ENCODE peak calls at places on chromosomes 16 and 17, in four cellular contexts. Z is HCT116, L is HepG2, H is H1. C is an unnamed sample.

GRCh38 chr16:81251871-81252270 is 13.4 kb downstream of the BCO1 start:
- DNase-seq in Z (no peak), L (no peak), H (no peak), C (no peak)

GRCh38 chr17:9074106-9074505 is 52.8 kb downstream of the NTN1 start:
- DNase-seq in Z (peak; percentile 4), L (no peak), H (no peak), C (no peak)

GRCh38 chr17:60102632-60103047 is 23.9 kb upstream of the HEATR6 start:
- DNase-seq in Z (no peak), L (no peak), H (no peak), C (no peak)

GRCh38 chr17:3935825-3936355 is 19.6 kb upstream of the P2RX1 start:
- DNase-seq in Z (no peak), L (no peak), H (no peak), C (no peak)

GRCh38 chr17:74798239-74798707 is 22.1 kb upstream of the NAT9 start:
- DNase-seq in Z (no peak), L (no peak), H (no peak), C (no peak)

GRCh38 chr16:13936596-13937081 is 16.7 kb downstream of the ERCC4 start:
- DNase-seq in Z (no peak), L (peak; percentile 36), H (no peak), C (no peak)

GRCh38 chr17:51298508-51299371 is 38.4 kb downstream of the UTP18 start:
- DNase-seq in Z (peak; percentile 51), L (peak; percentile 76), H (no peak), C (peak; percentile 60)

GRCh38 chr17:77634710-77635109 is 323.8 kb upstream of the TNRC6C start:
- DNase-seq in Z (no peak), L (no peak), H (no peak), C (no peak)

GRCh38 chr16:73713817-73714495 is 582.7 kb upstream of the PSMD7 start:
- DNase-seq in Z (peak; percentile 27), L (peak; percentile 42), H (no peak), C (peak; percentile 21)

GRCh38 chr17:8922451-8922850 is 43.1 kb downstream of the PIK3R5 start:
- DNase-seq in Z (no peak), L (no peak), H (no peak), C (no peak)

GRCh38 chr17:36008998-36009665 is 7.8 kb upstream of the CCL15 start:
- DNase-seq in Z (no peak), L (peak; percentile 48), H (no peak), C (peak; percentile 72)

GRCh38 chr17:72222571-72222970 is 101.8 kb downstream of the SOX9 start:
- DNase-seq in Z (no peak), L (no peak), H (no peak), C (no peak)

GRCh38 chr17:82678265-82678891 is 20.1 kb downstream of the RAB40B start:
- DNase-seq in Z (no peak), L (no peak), H (no peak), C (no peak)

GRCh38 chr16:66480265-66481080 is 53.4 kb downstream of the BEAN1 start:
- DNase-seq in Z (no peak), L (peak; percentile 20), H (no peak), C (no peak)

GRCh38 chr17:50474523-50474922 is 4.1 kb upstream of the RSAD1 start:
- DNase-seq in Z (no peak), L (no peak), H (no peak), C (no peak)

GRCh38 chr17:45338996-45339535 is 22.2 kb upstream of the MAP3K14 start:
- DNase-seq in Z (no peak), L (no peak), H (no peak), C (no peak)

GRCh38 chr16:7270823-7271222 is 61.8 kb upstream of the RBFOX1 start:
- DNase-seq in Z (no peak), L (no peak), H (no peak), C (no peak)

GRCh38 chr16:81798311-81799137 is 19.4 kb downstream of the PLCG2 start:
- DNase-seq in Z (no peak), L (no peak), H (no peak), C (no peak)

GRCh38 chr17:40097931-40098845 is 2.2 kb downstream of the NR1D1 start:
- DNase-seq in Z (no peak), L (peak; percentile 93), H (no peak), C (peak; percentile 39)

DNA sequence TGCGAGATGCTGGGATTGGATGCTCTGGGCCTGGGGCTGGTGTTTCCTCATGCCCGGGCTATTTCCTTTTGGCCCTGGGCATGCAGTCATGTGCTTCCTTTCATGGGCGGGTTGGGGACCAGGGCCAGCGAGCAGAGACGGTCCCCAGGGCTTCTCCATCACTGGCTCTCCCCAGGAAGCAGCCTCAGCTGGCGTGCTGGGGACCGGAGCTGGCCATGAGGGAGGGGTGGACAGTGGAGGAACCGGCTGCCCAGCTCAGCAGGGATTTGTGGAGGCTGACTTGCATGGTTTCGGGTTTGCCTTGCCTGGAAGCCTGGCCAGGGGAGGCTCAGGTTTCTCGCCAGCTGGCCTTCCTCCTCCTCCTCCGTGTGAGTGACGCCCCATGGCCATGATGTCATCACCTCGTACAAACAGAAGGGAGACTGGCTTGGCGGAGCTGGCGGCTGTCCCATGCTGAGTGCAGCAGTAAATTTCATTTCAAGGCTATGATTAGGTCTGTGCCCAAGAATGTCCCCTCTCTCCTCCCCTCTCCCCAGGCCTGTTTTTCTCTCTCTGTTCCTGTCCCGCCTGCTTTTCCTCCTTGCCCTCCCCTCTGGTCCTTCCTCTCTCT is 8.9 kb upstream of the TIMP2 start:
- DNase-seq in Z (no peak), L (peak; percentile 77), H (no peak), C (no peak)
- H3K4me1 ChIP-seq in Z (peaks cover 76% of the 10 kb centered on the region), L (peaks cover 41% of the 10 kb centered on the region), H (no peaks in the 10 kb centered on the region), C (peaks cover 3% of the 10 kb centered on the region)

GRCh38 chr16:84999857-85000480 is 11.4 kb downstream of the ZDHHC7 start:
- DNase-seq in Z (no peak), L (no peak), H (no peak), C (no peak)
- H4K20me1 ChIP-seq in Z (no peaks in the 10 kb centered on the region), L (peaks cover 10% of the 10 kb centered on the region), H (peaks cover 25% of the 10 kb centered on the region), C (peaks cover 34% of the 10 kb centered on the region)

GRCh38 chr17:29593546-29594440 is 861 bp downstream of the ANKRD13B start:
- DNase-seq in Z (no peak), L (no peak), H (no peak), C (peak; percentile 46)
- TF ChIP-seq FOSL1 in Z (no peak), L (no peak), H (no peak), C (no peak)

GRCh38 chr16:57539072-57539796 is 2.9 kb upstream of the CCDC102A start:
- DNase-seq in Z (no peak), L (no peak), H (no peak), C (no peak)

GRCh38 chr16:57540387-57540786 is 2.1 kb upstream of the ADGRG5 start:
- DNase-seq in Z (no peak), L (no peak), H (no peak), C (no peak)

GRCh38 chr16:57538235-57538711 is 1.9 kb upstream of the CCDC102A start:
- DNase-seq in Z (no peak), L (no peak), H (no peak), C (no peak)

GRCh38 chr16:57541754-57542435 is 548 bp upstream of the ADGRG5 start:
- DNase-seq in Z (no peak), L (no peak), H (no peak), C (no peak)

DNA sequence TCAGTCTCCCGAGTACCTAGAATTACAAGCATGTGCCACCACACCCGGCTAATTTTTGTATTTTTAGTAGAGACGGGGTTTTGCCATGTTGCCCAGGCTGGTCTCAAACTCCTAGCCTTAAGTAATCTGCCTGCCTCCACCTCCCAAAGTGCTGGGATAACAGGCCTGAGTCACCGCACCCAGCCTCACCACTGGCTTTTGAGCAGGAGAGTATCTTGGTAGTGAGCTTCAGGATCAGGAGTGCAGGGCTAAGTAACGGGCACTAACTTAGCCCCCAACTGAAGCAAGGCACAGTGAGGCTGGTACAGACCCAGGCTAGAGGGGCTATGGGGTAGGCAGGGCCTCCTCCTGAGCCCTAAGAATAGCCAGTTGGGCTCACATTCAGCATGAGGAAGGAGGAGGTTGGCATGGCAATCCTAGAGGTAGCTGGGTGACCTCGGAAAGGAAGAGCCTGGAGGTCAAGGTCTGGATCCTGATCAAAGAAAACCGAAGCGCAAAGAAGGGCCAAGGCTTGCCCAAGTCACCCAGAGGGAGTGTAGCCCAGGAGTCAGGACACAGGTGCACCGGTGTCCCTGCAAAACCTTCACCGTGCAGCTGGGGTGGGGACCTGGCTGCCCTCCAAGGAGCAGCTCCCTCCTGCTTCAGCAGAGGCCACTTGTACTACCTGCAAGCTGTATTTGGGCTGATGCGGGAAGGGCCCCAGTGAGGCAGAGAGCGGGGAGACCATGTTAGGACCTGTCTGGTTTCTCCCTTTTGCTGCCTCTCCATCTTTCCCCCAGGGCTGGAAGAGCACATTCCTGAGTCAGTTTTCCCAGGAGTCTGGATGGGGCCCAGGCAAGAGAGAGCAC is 1.3 kb upstream of the ADGRG5 start:
- DNase-seq in Z (no peak), L (no peak), H (no peak), C (peak; percentile 3)
- H3K4me1 ChIP-seq in Z (peaks cover 10% of the 10 kb centered on the region), L (peaks cover 20% of the 10 kb centered on the region), H (peaks cover 5% of the 10 kb centered on the region), C (peaks cover 42% of the 10 kb centered on the region)

GRCh38 chr16:70788668-70789161 is 12.2 kb downstream of the VAC14 start:
- DNase-seq in Z (no peak), L (no peak), H (no peak), C (no peak)
- H4K20me1 ChIP-seq in Z (peaks cover 4% of the 10 kb centered on the region), L (no peaks in the 10 kb centered on the region), H (peaks cover 36% of the 10 kb centered on the region), C (peaks cover 28% of the 10 kb centered on the region)

GRCh38 chr16:53812914-53813313 is 109.0 kb downstream of the FTO start:
- DNase-seq in Z (no peak), L (no peak), H (no peak), C (peak; percentile 33)

GRCh38 chr16:53814791-53815190 is 110.8 kb downstream of the FTO start:
- DNase-seq in Z (no peak), L (no peak), H (no peak), C (no peak)

GRCh38 chr16:53817812-53818211 is 113.9 kb downstream of the FTO start:
- DNase-seq in Z (no peak), L (no peak), H (no peak), C (no peak)

GRCh38 chr16:53816211-53816610 is 112.3 kb downstream of the FTO start:
- DNase-seq in Z (no peak), L (no peak), H (no peak), C (no peak)

DNA sequence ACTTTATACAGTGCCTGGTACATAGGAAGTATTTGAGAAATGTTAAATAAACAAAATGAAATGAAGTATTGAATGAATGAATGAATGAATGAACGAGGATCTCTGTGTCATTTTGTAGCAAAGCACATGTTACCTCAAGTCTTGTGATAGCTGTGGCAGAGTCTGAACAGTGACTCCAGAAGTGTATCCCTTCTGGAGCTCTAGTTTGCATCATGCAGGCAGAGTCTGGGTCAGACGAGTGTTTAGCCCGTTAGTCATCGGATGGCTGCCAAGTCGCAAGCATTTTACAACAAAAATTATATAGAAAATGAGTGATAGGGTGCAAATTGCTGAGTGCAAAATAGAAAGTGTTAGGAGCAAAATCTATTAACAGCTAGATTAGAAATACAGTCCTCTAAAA is 113.2 kb downstream of the FTO start:
- DNase-seq in Z (peak; percentile 37), L (no peak), H (no peak), C (no peak)
- TF ChIP-seq FOSL1 in Z (peak; percentile 48), L (no peak), H (no peak), C (no peak)

GRCh38 chr17:17042851-17043667 is 802 bp downstream of the MPRIP start:
- DNase-seq in Z (no peak), L (no peak), H (no peak), C (peak; percentile 14)
- H3K4me1 ChIP-seq in Z (peaks cover 63% of the 10 kb centered on the region), L (peaks cover 64% of the 10 kb centered on the region), H (peaks cover 10% of the 10 kb centered on the region), C (peaks cover 29% of the 10 kb centered on the region)

GRCh38 chr17:17729620-17730249 is 48.5 kb downstream of the RAI1 start:
- DNase-seq in Z (peak; percentile 19), L (peak; percentile 30), H (no peak), C (peak; percentile 45)
- H4K20me1 ChIP-seq in Z (no peaks in the 10 kb centered on the region), L (peaks cover 33% of the 10 kb centered on the region), H (peaks cover 16% of the 10 kb centered on the region), C (peaks cover 9% of the 10 kb centered on the region)